ENCODE peak calls at places on chromosomes 11 and 22, in four cellular contexts. N is GM12878, U is K562, B is HepG2. M is an unnamed sample.

GRCh38 chr22:48895341-48895740 is 932.3 kb downstream of the BRD1 start:
- DNase-seq in N (no peak), B (no peak), U (no peak), M (peak; percentile 0)

GRCh38 chr11:124746621-124747243 is 5.3 kb downstream of the VSIG2 start:
- DNase-seq in N (peak; percentile 53), U (peak; percentile 91), B (peak; percentile 89), M (peak; percentile 94)

GRCh38 chr22:36628561-36629060 is 74.9 kb downstream of the CACNG2 start:
- DNase-seq in U (no peak), B (no peak), N (no peak), M (no peak)

GRCh38 chr11:121437018-121437685 is 15.0 kb upstream of the SORL1 start:
- DNase-seq in B (no peak), U (no peak), N (no peak), M (no peak)

GRCh38 chr11:76701701-76702100 is 31.2 kb upstream of the LRRC32 start:
- DNase-seq in U (no peak), B (no peak), N (no peak), M (no peak)

GRCh38 chr22:40560551-40560950 is 76.0 kb downstream of the MRTFA start:
- DNase-seq in N (no peak), U (peak; percentile 59), B (no peak), M (no peak)

GRCh38 chr22:16965560-16965959 is 42.5 kb downstream of the GAB4 start:
- DNase-seq in N (no peak), B (no peak), U (no peak), M (no peak)

GRCh38 chr11:97610854-97611253 is 1221.0 kb downstream of the JRKL start:
- DNase-seq in B (no peak), N (no peak), U (no peak), M (peak; percentile 46)

GRCh38 chr11:105667441-105667840 is 57.6 kb downstream of the GRIA4 start:
- DNase-seq in N (no peak), U (no peak), B (no peak), M (no peak)

GRCh38 chr11:126007263-126007662 is 55.4 kb downstream of the CDON start:
- DNase-seq in N (no peak), B (peak; percentile 47), U (peak; percentile 12), M (no peak)

GRCh38 chr11:57667065-57667714 is 724 bp upstream of the ZDHHC5 start:
- DNase-seq in B (peak; percentile 96), N (no peak), U (peak; percentile 97), M (peak; percentile 99)
- TF ChIP-seq POLR2AphosphoS5 in B (peak; percentile 65), N (no peak), U (peak; percentile 54), M (peak; percentile 68)

GRCh38 chr11:108902027-108902469 is 237.2 kb downstream of the DDX10 start:
- DNase-seq in U (no peak), B (peak; percentile 10), N (no peak), M (no peak)

GRCh38 chr11:108901359-108901758 is 236.5 kb downstream of the DDX10 start:
- DNase-seq in N (no peak), B (no peak), U (no peak), M (no peak)

GRCh38 chr11:108897916-108898315 is 233.0 kb downstream of the DDX10 start:
- DNase-seq in N (no peak), B (no peak), U (no peak), M (no peak)

GRCh38 chr11:108895579-108896480 is 231.0 kb downstream of the DDX10 start:
- DNase-seq in U (no peak), B (peak; percentile 16), N (peak; percentile 39), M (no peak)

DNA sequence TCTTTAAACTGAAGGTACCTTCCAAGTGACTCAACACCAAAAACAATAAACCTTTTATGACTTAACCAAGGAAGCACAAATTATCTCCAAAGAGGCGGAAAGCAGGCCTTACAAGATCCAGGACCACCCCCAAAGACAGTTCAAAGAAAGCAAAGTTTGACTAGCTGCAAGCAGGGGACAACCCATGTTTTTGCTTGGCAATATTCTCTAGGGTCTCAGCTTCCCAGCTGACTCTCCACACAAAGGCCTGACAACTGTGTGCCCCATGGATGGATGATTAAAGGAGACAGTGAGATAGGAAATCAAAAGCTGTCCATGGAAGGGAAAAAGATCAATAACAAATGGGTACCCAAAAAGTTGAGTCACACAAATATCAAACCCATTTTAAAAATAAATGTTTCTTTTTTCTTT is 232.2 kb downstream of the DDX10 start:
- DNase-seq in B (no peak), N (no peak), U (no peak), M (no peak)
- H3K79me2 ChIP-seq in B (no peaks in the 10 kb centered on the region), N (no peaks in the 10 kb centered on the region), U (no peaks in the 10 kb centered on the region), M (no peaks in the 10 kb centered on the region)

DNA sequence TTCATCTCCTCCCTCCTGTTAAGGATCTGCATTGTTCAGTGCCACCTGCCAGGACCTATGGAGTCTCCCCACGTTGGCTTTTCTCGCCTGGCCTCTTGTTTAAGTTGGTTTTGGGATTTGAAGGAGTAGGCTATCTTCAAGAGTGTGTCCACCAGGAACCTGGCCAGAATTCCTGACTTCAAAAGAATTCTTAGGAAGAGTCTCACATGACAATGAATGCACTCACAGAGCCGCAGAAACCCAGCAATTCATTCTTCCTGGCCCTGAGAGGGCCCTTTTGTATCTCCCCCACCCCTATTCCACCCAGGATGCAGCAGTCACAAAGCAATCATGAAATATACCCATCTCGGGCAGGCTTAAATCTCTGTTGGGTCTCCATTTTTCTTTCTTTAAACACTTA is 506.8 kb downstream of the NTM start:
- DNase-seq in B (no peak), U (no peak), N (no peak), M (no peak)
- TF ChIP-seq JUNB in B (no peak), U (no peak), N (no peak), M (no peak)

GRCh38 chr11:72720806-72721205 is 31.4 kb downstream of the ARAP1 start:
- DNase-seq in U (no peak), B (no peak), N (no peak), M (no peak)

GRCh38 chr11:72719144-72719543 is 33.1 kb downstream of the ARAP1 start:
- DNase-seq in B (no peak), N (no peak), U (no peak), M (no peak)

GRCh38 chr11:72721276-72721675 is 30.9 kb downstream of the ARAP1 start:
- DNase-seq in N (no peak), B (no peak), U (no peak), M (no peak)

GRCh38 chr11:72719551-72719950 is 32.7 kb downstream of the ARAP1 start:
- DNase-seq in B (no peak), U (no peak), N (no peak), M (no peak)

DNA sequence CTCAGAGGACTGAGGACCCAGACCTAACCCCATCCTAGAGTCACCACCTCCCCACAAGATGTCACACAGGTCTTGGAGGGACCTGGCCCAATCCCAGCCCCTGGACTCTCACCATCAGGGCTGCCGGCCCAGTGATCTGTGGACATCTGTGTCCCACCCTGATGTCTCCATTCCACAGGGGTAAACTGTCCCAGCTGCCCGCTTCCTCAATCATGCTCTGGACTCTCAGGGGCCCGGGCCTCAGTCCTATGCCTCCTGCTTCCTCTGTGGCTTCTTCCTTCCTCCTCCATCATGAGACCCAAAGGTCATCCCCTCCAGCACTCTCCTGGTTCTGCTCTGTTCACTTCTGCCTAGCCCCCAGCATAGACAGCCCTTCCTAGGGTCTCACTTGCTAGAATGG is 32.2 kb downstream of the ARAP1 start:
- DNase-seq in B (no peak), U (no peak), N (no peak), M (no peak)
- TF ChIP-seq POLR2AphosphoS5 in B (no peak), U (no peak), N (no peak), M (no peak)

GRCh38 chr11:2832718-2833020 is 52.9 kb downstream of the CDKN1C start:
- DNase-seq in N (no peak), U (no peak), B (no peak), M (no peak)

GRCh38 chr11:2830030-2830812 is 55.4 kb downstream of the CDKN1C start:
- DNase-seq in B (no peak), U (no peak), N (no peak), M (no peak)

GRCh38 chr11:2828585-2829330 is 56.8 kb downstream of the CDKN1C start:
- DNase-seq in U (no peak), B (no peak), N (no peak), M (no peak)

GRCh38 chr11:2831826-2832717 is 53.5 kb downstream of the CDKN1C start:
- DNase-seq in U (no peak), B (no peak), N (no peak), M (no peak)

DNA sequence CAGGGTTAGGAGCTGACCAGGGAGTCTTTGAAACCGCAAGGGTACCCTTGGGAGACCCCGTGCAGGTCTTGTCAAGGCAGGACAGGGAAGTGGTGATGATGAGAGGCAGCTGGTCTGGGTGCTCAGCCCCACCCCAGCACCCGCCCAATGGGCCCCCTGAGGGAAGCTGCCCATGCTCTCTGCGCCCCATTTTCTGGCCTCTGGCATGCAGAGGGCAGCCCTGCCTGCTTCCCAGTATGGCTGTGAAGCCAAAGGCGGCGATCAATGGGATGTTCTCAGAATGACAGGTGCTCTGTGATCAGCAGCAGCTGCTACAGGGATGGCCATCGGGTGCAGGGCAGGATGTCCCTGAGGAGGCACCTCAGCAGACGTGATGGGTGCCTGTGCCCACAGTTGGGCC is 54.7 kb downstream of the CDKN1C start:
- DNase-seq in N (no peak), U (no peak), B (no peak), M (no peak)
- H3K79me2 ChIP-seq in N (no peaks in the 10 kb centered on the region), U (no peaks in the 10 kb centered on the region), B (no peaks in the 10 kb centered on the region), M (no peaks in the 10 kb centered on the region)

DNA sequence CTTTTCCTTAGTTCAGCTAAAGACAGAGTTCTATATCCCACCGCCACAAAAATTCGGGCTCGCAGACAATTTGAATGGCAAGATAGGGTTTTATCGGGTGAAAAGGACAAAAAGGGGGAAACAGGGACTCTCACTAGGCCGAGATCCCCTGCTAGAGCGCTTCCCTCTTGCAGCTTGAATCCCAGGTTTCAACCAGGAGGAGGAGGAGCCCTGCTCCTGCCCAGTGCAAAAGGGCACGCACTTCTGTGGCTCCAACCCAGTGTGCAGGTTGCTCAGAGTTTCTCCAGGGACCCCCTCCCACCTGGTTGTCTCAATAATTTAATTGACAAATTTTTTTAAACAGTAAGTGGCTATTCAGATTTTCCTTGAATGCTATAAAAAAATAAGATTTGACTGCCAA is 152.6 kb upstream of the LUZP2 start:
- DNase-seq in B (no peak), U (no peak), N (no peak), M (peak; percentile 4)
- TF ChIP-seq JUNB in B (no peak), U (no peak), N (no peak), M (no peak)

M was measured in GM23338.